ENCODE peak calls at places on chromosome 1, in seven cellular contexts. One of them, this sample, is unnamed.

GRCh38 chr1:209095627-209096595 is 487.6 kb upstream of the CAMK1G start:
- DNase-seq in adrenal gland: no peak
- DNase-seq in NCI-H2029: no peak
- DNase-seq in activated naive CD4-positive, alpha-beta T cell treated with anti-CD3 and anti-CD28 coated beads, Interleukin-2, amount 50 U/mL, for 16 hours: no peak
- DNase-seq in fibroblast of gingiva: peak; percentile 54
- DNase-seq in AG10803: peak; percentile 88
- DNase-seq in NCI-H69: peak; percentile 63
- DNase-seq in this sample: no peak

GRCh38 chr1:117077267-117077666 is 17.1 kb downstream of the TTF2 start:
- DNase-seq in adrenal gland: no peak
- DNase-seq in NCI-H2029: no peak
- DNase-seq in activated naive CD4-positive, alpha-beta T cell treated with anti-CD3 and anti-CD28 coated beads, Interleukin-2, amount 50 U/mL, for 16 hours: peak; percentile 60
- DNase-seq in fibroblast of gingiva: peak; percentile 53
- DNase-seq in AG10803: peak; percentile 78
- DNase-seq in NCI-H69: no peak
- DNase-seq in this sample: no peak

GRCh38 chr1:207454046-207454964 is at the start of gene CR2:
- DNase-seq in adrenal gland: peak; percentile 27
- DNase-seq in NCI-H2029: peak; percentile 24
- DNase-seq in activated naive CD4-positive, alpha-beta T cell treated with anti-CD3 and anti-CD28 coated beads, Interleukin-2, amount 50 U/mL, for 16 hours: peak; percentile 68
- DNase-seq in fibroblast of gingiva: no peak
- DNase-seq in AG10803: no peak
- DNase-seq in NCI-H69: peak; percentile 49
- DNase-seq in this sample: peak; percentile 59

GRCh38 chr1:216416488-216416887 is 6.8 kb downstream of the USH2A start:
- DNase-seq in adrenal gland: no peak
- DNase-seq in NCI-H2029: no peak
- DNase-seq in activated naive CD4-positive, alpha-beta T cell treated with anti-CD3 and anti-CD28 coated beads, Interleukin-2, amount 50 U/mL, for 16 hours: no peak
- DNase-seq in fibroblast of gingiva: no peak
- DNase-seq in AG10803: no peak
- DNase-seq in NCI-H69: peak; percentile 22
- DNase-seq in this sample: no peak

GRCh38 chr1:17670587-17671313 is 84.4 kb upstream of the ACTL8 start:
- DNase-seq in adrenal gland: no peak
- DNase-seq in NCI-H2029: no peak
- DNase-seq in activated naive CD4-positive, alpha-beta T cell treated with anti-CD3 and anti-CD28 coated beads, Interleukin-2, amount 50 U/mL, for 16 hours: no peak
- DNase-seq in fibroblast of gingiva: no peak
- DNase-seq in AG10803: no peak
- DNase-seq in NCI-H69: no peak
- DNase-seq in this sample: no peak

GRCh38 chr1:39676951-39677350 is 5.0 kb upstream of the NT5C1A start:
- DNase-seq in adrenal gland: no peak
- DNase-seq in NCI-H2029: no peak
- DNase-seq in activated naive CD4-positive, alpha-beta T cell treated with anti-CD3 and anti-CD28 coated beads, Interleukin-2, amount 50 U/mL, for 16 hours: no peak
- DNase-seq in fibroblast of gingiva: no peak
- DNase-seq in AG10803: no peak
- DNase-seq in NCI-H69: no peak
- DNase-seq in this sample: no peak

GRCh38 chr1:154485106-154485505 is 16.9 kb upstream of the TDRD10 start:
- DNase-seq in adrenal gland: peak; percentile 57
- DNase-seq in NCI-H2029: no peak
- DNase-seq in activated naive CD4-positive, alpha-beta T cell treated with anti-CD3 and anti-CD28 coated beads, Interleukin-2, amount 50 U/mL, for 16 hours: no peak
- DNase-seq in fibroblast of gingiva: no peak
- DNase-seq in AG10803: no peak
- DNase-seq in NCI-H69: no peak
- DNase-seq in this sample: no peak

GRCh38 chr1:1470626-1471388 is 758 bp upstream of the ATAD3B start:
- DNase-seq in adrenal gland: no peak
- DNase-seq in NCI-H2029: no peak
- DNase-seq in activated naive CD4-positive, alpha-beta T cell treated with anti-CD3 and anti-CD28 coated beads, Interleukin-2, amount 50 U/mL, for 16 hours: no peak
- DNase-seq in fibroblast of gingiva: no peak
- DNase-seq in AG10803: no peak
- DNase-seq in NCI-H69: peak; percentile 17
- DNase-seq in this sample: no peak

GRCh38 chr1:162854245-162854860 is 6.6 kb downstream of the CCDC190 start:
- DNase-seq in adrenal gland: peak; percentile 63
- DNase-seq in NCI-H2029: peak; percentile 53
- DNase-seq in activated naive CD4-positive, alpha-beta T cell treated with anti-CD3 and anti-CD28 coated beads, Interleukin-2, amount 50 U/mL, for 16 hours: peak; percentile 48
- DNase-seq in fibroblast of gingiva: peak; percentile 75
- DNase-seq in AG10803: peak; percentile 72
- DNase-seq in NCI-H69: peak; percentile 85
- DNase-seq in this sample: peak; percentile 89

GRCh38 chr1:168285419-168285790 is 4.7 kb downstream of the TBX19 start:
- DNase-seq in adrenal gland: no peak
- DNase-seq in NCI-H2029: peak; percentile 18
- DNase-seq in activated naive CD4-positive, alpha-beta T cell treated with anti-CD3 and anti-CD28 coated beads, Interleukin-2, amount 50 U/mL, for 16 hours: no peak
- DNase-seq in fibroblast of gingiva: no peak
- DNase-seq in AG10803: no peak
- DNase-seq in NCI-H69: peak; percentile 75
- DNase-seq in this sample: peak; percentile 48

GRCh38 chr1:235858784-235859183 is 7.9 kb downstream of the LYST start:
- DNase-seq in adrenal gland: no peak
- DNase-seq in NCI-H2029: no peak
- DNase-seq in activated naive CD4-positive, alpha-beta T cell treated with anti-CD3 and anti-CD28 coated beads, Interleukin-2, amount 50 U/mL, for 16 hours: no peak
- DNase-seq in fibroblast of gingiva: no peak
- DNase-seq in AG10803: no peak
- DNase-seq in NCI-H69: no peak
- DNase-seq in this sample: no peak

GRCh38 chr1:44481701-44482100 is 76.6 kb downstream of the RNF220 start:
- DNase-seq in adrenal gland: no peak
- DNase-seq in NCI-H2029: no peak
- DNase-seq in activated naive CD4-positive, alpha-beta T cell treated with anti-CD3 and anti-CD28 coated beads, Interleukin-2, amount 50 U/mL, for 16 hours: no peak
- DNase-seq in fibroblast of gingiva: no peak
- DNase-seq in AG10803: no peak
- DNase-seq in NCI-H69: no peak
- DNase-seq in this sample: no peak

GRCh38 chr1:107183011-107183410 is 42.2 kb downstream of the NTNG1 start:
- DNase-seq in adrenal gland: no peak
- DNase-seq in NCI-H2029: no peak
- DNase-seq in activated naive CD4-positive, alpha-beta T cell treated with anti-CD3 and anti-CD28 coated beads, Interleukin-2, amount 50 U/mL, for 16 hours: no peak
- DNase-seq in fibroblast of gingiva: no peak
- DNase-seq in AG10803: no peak
- DNase-seq in NCI-H69: peak; percentile 80
- DNase-seq in this sample: peak; percentile 76

GRCh38 chr1:34013958-34014737 is 150.3 kb downstream of the HMGB4 start:
- DNase-seq in adrenal gland: peak; percentile 42
- DNase-seq in NCI-H2029: no peak
- DNase-seq in activated naive CD4-positive, alpha-beta T cell treated with anti-CD3 and anti-CD28 coated beads, Interleukin-2, amount 50 U/mL, for 16 hours: no peak
- DNase-seq in fibroblast of gingiva: no peak
- DNase-seq in AG10803: peak; percentile 8
- DNase-seq in NCI-H69: no peak
- DNase-seq in this sample: peak; percentile 64